ENCODE peak calls at places on chromosomes 6 and 20, in seven cellular contexts. C is fibroblast of the aortic adventitia; X is NCI-H1105; N is B cell; L is putamen; F is activated naive CD4-positive, alpha-beta T cell treated with anti-CD3 and anti-CD28 coated beads for 36 hours; I is HCEC 1CT. J is an unnamed sample.

GRCh38 chr6:98039876-98040605 is 757.0 kb upstream of the MMS22L start:
- DNase-seq in N (no peak), C (no peak), F (no peak), I (no peak), L (peak), X (no peak), J (no peak)

GRCh38 chr6:52725530-52726192 is 37.6 kb downstream of the GSTA2 start:
- DNase-seq in L (no peak), F (no peak), I (no peak), C (peak), X (peak), N (no peak), J (no peak)

GRCh38 chr6:3422457-3422816 is 34.4 kb downstream of the SLC22A23 start:
- DNase-seq in N (no peak), X (peak), F (no peak), I (no peak), L (no peak), C (no peak), J (no peak)

GRCh38 chr20:10553326-10553984 is 118.3 kb downstream of the SLX4IP start:
- DNase-seq in N (no peak), X (peak), I (peak), L (peak), C (peak), F (peak), J (peak)

GRCh38 chr6:136487746-136488145 is 62.5 kb downstream of the MAP7 start:
- DNase-seq in L (no peak), N (no peak), X (no peak), F (no peak), I (peak), C (no peak), J (no peak)

GRCh38 chr20:38277285-38277684 is 16.8 kb upstream of the KIAA1755 start:
- DNase-seq in N (no peak), F (no peak), X (no peak), L (no peak), I (no peak), C (no peak), J (no peak)

GRCh38 chr20:9476174-9476573 is 38.2 kb upstream of the LAMP5 start:
- DNase-seq in L (no peak), N (no peak), I (no peak), F (no peak), C (no peak), X (no peak), J (no peak)

GRCh38 chr20:41058007-41058673 is 29.5 kb downstream of the TOP1 start:
- DNase-seq in I (peak), L (no peak), C (peak), F (peak), N (no peak), X (no peak), J (peak)

GRCh38 chr20:9092101-9092500 is 23.2 kb downstream of the PLCB4 start:
- DNase-seq in F (no peak), I (no peak), C (no peak), L (no peak), N (no peak), X (no peak), J (no peak)

GRCh38 chr6:65259080-65259479 is 447.9 kb downstream of the EYS start:
- DNase-seq in L (no peak), X (no peak), F (no peak), N (no peak), C (no peak), I (peak), J (no peak)

J was measured in NCI-H1417.